ENCODE peak calls at places on chromosome 12, in four cellular contexts. T is K562, A is GM12878, Y is HepG2. D is an unnamed sample.
A peak's percentile ranks its signal among the peaks of the same experiment; 100 is the strongest.

GRCh38 chr12:25648460-25648859 is 95.4 kb upstream of the LMNTD1 start:
- DNase-seq in T (no peak), A (no peak), Y (no peak), D (peak; percentile 57)

GRCh38 chr12:105986779-105987686 is 151.7 kb downstream of the NUAK1 start:
- DNase-seq in T (no peak), A (no peak), Y (no peak), D (no peak)

GRCh38 chr12:117498880-117499279 is 137.5 kb upstream of the NOS1 start:
- DNase-seq in T (no peak), A (no peak), Y (no peak), D (no peak)

GRCh38 chr12:3030821-3031415 is 46.3 kb upstream of the TSPAN9 start:
- DNase-seq in T (no peak), A (no peak), Y (no peak), D (no peak)

GRCh38 chr12:126747530-126748149 is 1519.3 kb upstream of the TMEM132C start:
- DNase-seq in T (peak; percentile 81), A (no peak), Y (peak; percentile 9), D (peak; percentile 69)

GRCh38 chr12:66371982-66372381 is 69.7 kb downstream of the HELB start:
- DNase-seq in T (no peak), A (no peak), Y (no peak), D (peak; percentile 63)

GRCh38 chr12:113899042-113899843 is 66.9 kb downstream of the RBM19 start:
- DNase-seq in T (no peak), A (no peak), Y (no peak), D (no peak)

GRCh38 chr12:131959137-131959536 is 9.4 kb downstream of the EP400 start:
- DNase-seq in T (no peak), A (no peak), Y (no peak), D (no peak)

GRCh38 chr12:120481022-120481767 is 11.6 kb upstream of the SRSF9 start:
- DNase-seq in T (no peak), A (no peak), Y (no peak), D (no peak)

GRCh38 chr12:40152783-40153383 is 47.0 kb upstream of the SLC2A13 start:
- DNase-seq in T (peak; percentile 8), A (no peak), Y (peak; percentile 20), D (peak; percentile 14)

GRCh38 chr12:71599213-71599612 is 64.4 kb downstream of the ZFC3H1 start:
- DNase-seq in T (no peak), A (no peak), Y (no peak), D (no peak)

GRCh38 chr12:132597333-132598283 is 12.8 kb downstream of the LRCOL1 start:
- DNase-seq in T (no peak), A (no peak), Y (no peak), D (no peak)

GRCh38 chr12:49705479-49706267 is 1.5 kb downstream of the FMNL3 start:
- DNase-seq in T (no peak), A (no peak), Y (peak; percentile 10), D (peak; percentile 20)

GRCh38 chr12:113424915-113425823 is 3.0 kb downstream of the SDSL start:
- DNase-seq in T (peak; percentile 72), A (no peak), Y (peak; percentile 16), D (peak; percentile 78)

GRCh38 chr12:104358353-104359003 is 54.9 kb downstream of the EID3 start:
- DNase-seq in T (peak; percentile 66), A (peak; percentile 44), Y (peak; percentile 41), D (peak; percentile 58)

GRCh38 chr12:52082026-52082667 is 2.6 kb downstream of the SMIM41 start:
- DNase-seq in T (no peak), A (no peak), Y (peak; percentile 41), D (no peak)

GRCh38 chr12:22234561-22234960 is 99.9 kb downstream of the ST8SIA1 start:
- DNase-seq in T (no peak), A (no peak), Y (no peak), D (no peak)

GRCh38 chr12:120800665-120801064 is 75.0 kb downstream of the ACADS start:
- DNase-seq in T (no peak), A (peak; percentile 45), Y (no peak), D (no peak)

GRCh38 chr12:98238513-98238912 is 276.9 kb upstream of the TMPO start:
- DNase-seq in T (no peak), A (no peak), Y (no peak), D (no peak)

GRCh38 chr12:111268738-111269572 is 99.9 kb downstream of the PHETA1 start:
- DNase-seq in T (peak; percentile 60), A (no peak), Y (no peak), D (peak; percentile 60)

GRCh38 chr12:6647083-6647604 is at the start of gene ACRBP:
- DNase-seq in T (no peak), A (no peak), Y (no peak), D (no peak)

GRCh38 chr12:19080918-19081317 is 48.6 kb upstream of the PLEKHA5 start:
- DNase-seq in T (no peak), A (no peak), Y (no peak), D (no peak)

GRCh38 chr12:14111230-14111865 is 129.9 kb upstream of the GRIN2B start:
- DNase-seq in T (no peak), A (peak; percentile 33), Y (peak; percentile 1), D (peak; percentile 3)

GRCh38 chr12:107917912-107918800 is 143.7 kb downstream of the ASCL4 start:
- DNase-seq in T (peak; percentile 23), A (no peak), Y (peak; percentile 23), D (peak; percentile 69)

GRCh38 chr12:65823481-65824313 is 586 bp upstream of the HMGA2 start:
- DNase-seq in T (no peak), A (no peak), Y (peak; percentile 76), D (peak; percentile 41)

GRCh38 chr12:51822956-51823355 is 25.6 kb downstream of the FIGNL2 start:
- DNase-seq in T (no peak), A (no peak), Y (no peak), D (no peak)

GRCh38 chr12:79415754-79416435 is 274.9 kb downstream of the PAWR start:
- DNase-seq in T (no peak), A (no peak), Y (peak; percentile 42), D (no peak)

GRCh38 chr12:104505095-104505819 is 48.5 kb downstream of the CHST11 start:
- DNase-seq in T (no peak), A (peak; percentile 64), Y (no peak), D (no peak)

GRCh38 chr12:64085996-64086395 is 136.1 kb downstream of the KICS2 start:
- DNase-seq in T (no peak), A (no peak), Y (no peak), D (no peak)

GRCh38 chr12:131087991-131088700 is 134.4 kb downstream of the ADGRD1 start:
- DNase-seq in T (no peak), A (no peak), Y (no peak), D (no peak)

GRCh38 chr12:91777268-91777997 is 368.2 kb downstream of the BTG1 start:
- DNase-seq in T (no peak), A (no peak), Y (peak; percentile 0), D (no peak)

GRCh38 chr12:3740840-3741239 is 12.1 kb downstream of the CRACR2A start:
- DNase-seq in T (no peak), A (no peak), Y (no peak), D (no peak)

GRCh38 chr12:32377344-32378000 is 21.9 kb upstream of the FGD4 start:
- DNase-seq in T (no peak), A (no peak), Y (no peak), D (no peak)
- TF ChIP-seq FOXM1 in T (no peak), A (no peak), Y (no peak), D (no peak)

DNA sequence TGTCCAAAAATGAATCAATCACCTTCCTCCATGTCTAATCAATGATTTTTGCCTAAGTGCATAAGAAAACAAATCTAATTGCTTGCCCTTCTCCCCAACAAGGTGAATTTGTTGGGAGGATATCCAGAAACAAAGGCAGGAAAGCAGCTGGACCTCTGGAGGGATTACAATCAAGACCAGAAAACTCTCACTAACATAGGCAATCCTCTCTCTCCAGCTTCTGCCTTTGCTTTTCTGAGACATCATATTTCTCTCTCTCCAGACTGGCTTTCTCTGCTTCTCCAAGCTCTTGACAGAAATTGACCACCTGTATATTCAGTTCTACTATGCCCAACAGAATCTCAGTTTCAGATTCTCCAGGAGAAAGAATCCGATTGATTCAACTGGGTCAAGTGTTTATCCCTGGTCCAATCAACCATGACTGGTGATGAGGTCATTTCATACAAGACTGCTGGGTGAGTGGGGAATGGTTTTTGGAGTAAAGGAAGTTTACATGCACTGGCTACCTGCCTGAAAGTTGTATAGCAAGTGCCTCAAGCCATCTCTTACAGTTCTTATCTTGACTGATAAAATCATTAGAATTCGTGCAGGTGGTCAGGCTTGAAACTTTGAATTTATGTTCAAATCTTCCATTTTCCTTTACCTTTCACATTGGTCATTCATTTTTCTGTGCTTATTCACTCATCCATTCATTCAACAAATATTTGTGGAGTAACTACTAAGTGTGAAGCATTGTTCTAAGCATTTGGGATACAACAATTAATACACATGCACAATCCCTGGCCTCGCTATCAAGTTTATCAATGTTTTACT is 22.2 kb upstream of the CFAP54 start:
- DNase-seq in T (no peak), A (no peak), Y (no peak), D (no peak)
- TF ChIP-seq JUND in T (no peak), A (no peak), Y (no peak), D (peak; percentile 11)

DNA sequence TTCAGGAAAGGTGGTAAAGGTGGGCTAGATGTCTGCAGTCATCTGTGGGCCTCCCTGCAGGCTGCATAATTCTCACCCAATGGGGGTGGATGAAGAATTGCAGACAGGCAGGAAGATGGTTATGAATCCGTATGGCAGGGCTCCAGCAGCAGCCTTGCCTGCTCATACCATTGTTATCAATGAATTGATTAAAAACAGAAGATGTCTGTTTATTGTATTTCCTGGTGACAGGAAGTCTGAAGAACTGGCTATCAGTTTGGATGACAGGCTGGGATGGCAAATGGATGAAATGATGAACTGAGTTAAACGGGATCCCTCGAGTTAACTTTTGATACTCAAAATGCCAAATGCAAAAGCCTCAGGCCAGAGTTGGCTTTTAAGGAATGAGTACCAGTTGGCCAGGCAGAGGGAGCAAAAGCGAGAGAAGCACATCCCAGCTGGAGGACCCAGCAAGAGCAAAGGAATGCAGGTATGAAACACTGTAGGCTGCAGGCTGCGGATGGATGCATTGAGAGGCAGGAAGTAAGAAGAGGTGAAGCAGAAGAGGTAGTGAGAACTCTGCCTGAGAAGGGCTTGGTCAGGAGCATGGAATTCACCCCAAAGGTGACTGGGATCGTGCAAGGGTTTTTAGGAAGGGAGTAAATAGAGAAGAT is 550.0 kb upstream of the TBX3 start:
- DNase-seq in T (no peak), A (no peak), Y (no peak), D (peak; percentile 63)
- TF ChIP-seq MAX in T (no peak), A (no peak), Y (no peak), D (no peak)

GRCh38 chr12:80892597-80893445 is 44.9 kb downstream of the LIN7A start:
- DNase-seq in T (no peak), A (peak; percentile 9), Y (no peak), D (no peak)

GRCh38 chr12:80895240-80895639 is 42.5 kb downstream of the LIN7A start:
- DNase-seq in T (no peak), A (no peak), Y (no peak), D (no peak)

GRCh38 chr12:80894179-80894578 is 43.6 kb downstream of the LIN7A start:
- DNase-seq in T (no peak), A (no peak), Y (no peak), D (no peak)
- TF ChIP-seq FOXM1 in T (no peak), A (no peak), Y (no peak), D (no peak)

D was measured in SK-N-SH.